ENCODE peak calls at places on chromosomes 7 and 10, in eight cellular contexts. One of them, this sample, is unnamed.

GRCh38 chr10:78541528-78542470 is 508.1 kb downstream of the RPS24 start:
- DNase-seq in CD4-positive, alpha-beta memory T cell: no peak
- DNase-seq in RWPE2: no peak
- DNase-seq in transverse colon: peak; percentile 34
- DNase-seq in thyroid gland: no peak
- DNase-seq in left ventricle myocardium inferior: no peak
- DNase-seq in naive thymus-derived CD4-positive, alpha-beta T cell: peak; percentile 40
- DNase-seq in IMR-90: peak; percentile 68
- DNase-seq in this sample: no peak

GRCh38 chr7:80440908-80441307 is 71.0 kb downstream of the GNAT3 start:
- DNase-seq in thyroid gland: no peak
- DNase-seq in naive thymus-derived CD4-positive, alpha-beta T cell: no peak
- DNase-seq in CD4-positive, alpha-beta memory T cell: no peak
- DNase-seq in IMR-90: peak; percentile 62
- DNase-seq in RWPE2: no peak
- DNase-seq in transverse colon: no peak
- DNase-seq in left ventricle myocardium inferior: no peak
- DNase-seq in this sample: no peak

GRCh38 chr7:51080622-51081269 is 235.9 kb downstream of the COBL start:
- DNase-seq in RWPE2: no peak
- DNase-seq in IMR-90: no peak
- DNase-seq in left ventricle myocardium inferior: no peak
- DNase-seq in thyroid gland: no peak
- DNase-seq in CD4-positive, alpha-beta memory T cell: no peak
- DNase-seq in naive thymus-derived CD4-positive, alpha-beta T cell: no peak
- DNase-seq in transverse colon: no peak
- DNase-seq in this sample: no peak

GRCh38 chr7:140126435-140127034 is 50.2 kb downstream of the KDM7A start:
- DNase-seq in CD4-positive, alpha-beta memory T cell: no peak
- DNase-seq in transverse colon: no peak
- DNase-seq in RWPE2: no peak
- DNase-seq in IMR-90: no peak
- DNase-seq in thyroid gland: no peak
- DNase-seq in naive thymus-derived CD4-positive, alpha-beta T cell: no peak
- DNase-seq in left ventricle myocardium inferior: no peak
- DNase-seq in this sample: no peak

GRCh38 chr10:6669269-6669859 is 89.3 kb upstream of the PRKCQ start:
- DNase-seq in thyroid gland: no peak
- DNase-seq in left ventricle myocardium inferior: no peak
- DNase-seq in transverse colon: no peak
- DNase-seq in IMR-90: peak; percentile 73
- DNase-seq in CD4-positive, alpha-beta memory T cell: no peak
- DNase-seq in RWPE2: no peak
- DNase-seq in naive thymus-derived CD4-positive, alpha-beta T cell: peak; percentile 27
- DNase-seq in this sample: peak; percentile 22

GRCh38 chr10:129411772-129412171 is 55.3 kb upstream of the MGMT start:
- DNase-seq in transverse colon: no peak
- DNase-seq in naive thymus-derived CD4-positive, alpha-beta T cell: no peak
- DNase-seq in thyroid gland: no peak
- DNase-seq in RWPE2: no peak
- DNase-seq in left ventricle myocardium inferior: no peak
- DNase-seq in CD4-positive, alpha-beta memory T cell: no peak
- DNase-seq in IMR-90: no peak
- DNase-seq in this sample: no peak

GRCh38 chr7:44768663-44769361 is 20.2 kb downstream of the ZMIZ2 start:
- DNase-seq in RWPE2: no peak
- DNase-seq in thyroid gland: no peak
- DNase-seq in CD4-positive, alpha-beta memory T cell: no peak
- DNase-seq in transverse colon: no peak
- DNase-seq in IMR-90: no peak
- DNase-seq in left ventricle myocardium inferior: no peak
- DNase-seq in naive thymus-derived CD4-positive, alpha-beta T cell: no peak
- DNase-seq in this sample: no peak

GRCh38 chr7:99366646-99367045 is 7.9 kb upstream of the ARPC1B start:
- DNase-seq in IMR-90: no peak
- DNase-seq in RWPE2: no peak
- DNase-seq in left ventricle myocardium inferior: no peak
- DNase-seq in naive thymus-derived CD4-positive, alpha-beta T cell: no peak
- DNase-seq in transverse colon: no peak
- DNase-seq in thyroid gland: no peak
- DNase-seq in CD4-positive, alpha-beta memory T cell: no peak
- DNase-seq in this sample: no peak

GRCh38 chr7:54544356-54545240 is 2.4 kb downstream of the VSTM2A start:
- DNase-seq in transverse colon: no peak
- DNase-seq in IMR-90: no peak
- DNase-seq in thyroid gland: no peak
- DNase-seq in RWPE2: no peak
- DNase-seq in CD4-positive, alpha-beta memory T cell: no peak
- DNase-seq in left ventricle myocardium inferior: no peak
- DNase-seq in naive thymus-derived CD4-positive, alpha-beta T cell: no peak
- DNase-seq in this sample: no peak

GRCh38 chr10:58023341-58024073 is 244.2 kb downstream of the IPMK start:
- DNase-seq in transverse colon: no peak
- DNase-seq in RWPE2: no peak
- DNase-seq in naive thymus-derived CD4-positive, alpha-beta T cell: no peak
- DNase-seq in CD4-positive, alpha-beta memory T cell: no peak
- DNase-seq in IMR-90: peak; percentile 90
- DNase-seq in left ventricle myocardium inferior: no peak
- DNase-seq in thyroid gland: no peak
- DNase-seq in this sample: no peak

GRCh38 chr7:101968720-101969466 is 151.5 kb downstream of the CUX1 start:
- DNase-seq in naive thymus-derived CD4-positive, alpha-beta T cell: no peak
- DNase-seq in CD4-positive, alpha-beta memory T cell: no peak
- DNase-seq in RWPE2: no peak
- DNase-seq in transverse colon: no peak
- DNase-seq in left ventricle myocardium inferior: no peak
- DNase-seq in IMR-90: no peak
- DNase-seq in thyroid gland: no peak
- DNase-seq in this sample: no peak

GRCh38 chr7:154879629-154880028 is 123.3 kb downstream of the PAXIP1 start:
- DNase-seq in IMR-90: no peak
- DNase-seq in thyroid gland: peak; percentile 73
- DNase-seq in naive thymus-derived CD4-positive, alpha-beta T cell: no peak
- DNase-seq in CD4-positive, alpha-beta memory T cell: no peak
- DNase-seq in RWPE2: no peak
- DNase-seq in left ventricle myocardium inferior: no peak
- DNase-seq in transverse colon: peak; percentile 17
- DNase-seq in this sample: no peak

GRCh38 chr7:117807688-117808087 is 65.6 kb downstream of the CTTNBP2 start:
- DNase-seq in left ventricle myocardium inferior: no peak
- DNase-seq in IMR-90: no peak
- DNase-seq in RWPE2: no peak
- DNase-seq in thyroid gland: peak; percentile 50
- DNase-seq in CD4-positive, alpha-beta memory T cell: no peak
- DNase-seq in naive thymus-derived CD4-positive, alpha-beta T cell: no peak
- DNase-seq in transverse colon: no peak
- DNase-seq in this sample: no peak

GRCh38 chr10:118445535-118445934 is 103.4 kb upstream of the FAM204A start:
- DNase-seq in RWPE2: no peak
- DNase-seq in CD4-positive, alpha-beta memory T cell: no peak
- DNase-seq in left ventricle myocardium inferior: no peak
- DNase-seq in transverse colon: no peak
- DNase-seq in thyroid gland: no peak
- DNase-seq in IMR-90: no peak
- DNase-seq in naive thymus-derived CD4-positive, alpha-beta T cell: no peak
- DNase-seq in this sample: no peak

GRCh38 chr7:39987641-39988347 is 37.7 kb downstream of the CDK13 start:
- DNase-seq in IMR-90: no peak
- DNase-seq in naive thymus-derived CD4-positive, alpha-beta T cell: peak; percentile 83
- DNase-seq in CD4-positive, alpha-beta memory T cell: peak; percentile 42
- DNase-seq in left ventricle myocardium inferior: no peak
- DNase-seq in thyroid gland: peak; percentile 79
- DNase-seq in transverse colon: no peak
- DNase-seq in RWPE2: no peak
- DNase-seq in this sample: peak; percentile 55

GRCh38 chr10:36115364-36115763 is 473.3 kb upstream of the FZD8 start:
- DNase-seq in left ventricle myocardium inferior: no peak
- DNase-seq in CD4-positive, alpha-beta memory T cell: no peak
- DNase-seq in IMR-90: no peak
- DNase-seq in transverse colon: no peak
- DNase-seq in naive thymus-derived CD4-positive, alpha-beta T cell: no peak
- DNase-seq in RWPE2: no peak
- DNase-seq in thyroid gland: no peak
- DNase-seq in this sample: no peak

GRCh38 chr7:72069263-72069662 is 342.9 kb downstream of the CALN1 start:
- DNase-seq in thyroid gland: no peak
- DNase-seq in RWPE2: no peak
- DNase-seq in left ventricle myocardium inferior: no peak
- DNase-seq in naive thymus-derived CD4-positive, alpha-beta T cell: no peak
- DNase-seq in CD4-positive, alpha-beta memory T cell: no peak
- DNase-seq in IMR-90: no peak
- DNase-seq in transverse colon: no peak
- DNase-seq in this sample: no peak

GRCh38 chr7:139626817-139627216 is 103.3 kb downstream of the CLEC2L start:
- DNase-seq in CD4-positive, alpha-beta memory T cell: peak; percentile 17
- DNase-seq in transverse colon: no peak
- DNase-seq in IMR-90: no peak
- DNase-seq in RWPE2: no peak
- DNase-seq in naive thymus-derived CD4-positive, alpha-beta T cell: peak; percentile 71
- DNase-seq in thyroid gland: no peak
- DNase-seq in left ventricle myocardium inferior: no peak
- DNase-seq in this sample: no peak

GRCh38 chr7:2659556-2660358 is 28.0 kb downstream of the TTYH3 start:
- DNase-seq in RWPE2: no peak
- DNase-seq in transverse colon: no peak
- DNase-seq in thyroid gland: no peak
- DNase-seq in IMR-90: no peak
- DNase-seq in left ventricle myocardium inferior: no peak
- DNase-seq in naive thymus-derived CD4-positive, alpha-beta T cell: no peak
- DNase-seq in CD4-positive, alpha-beta memory T cell: no peak
- DNase-seq in this sample: no peak

GRCh38 chr10:62843591-62843990 is 27.4 kb upstream of the EGR2 start:
- DNase-seq in CD4-positive, alpha-beta memory T cell: no peak
- DNase-seq in IMR-90: no peak
- DNase-seq in left ventricle myocardium inferior: no peak
- DNase-seq in thyroid gland: no peak
- DNase-seq in naive thymus-derived CD4-positive, alpha-beta T cell: no peak
- DNase-seq in RWPE2: no peak
- DNase-seq in transverse colon: no peak
- DNase-seq in this sample: no peak

GRCh38 chr7:159196584-159196983 is 51.9 kb upstream of the VIPR2 start:
- DNase-seq in transverse colon: no peak
- DNase-seq in thyroid gland: no peak
- DNase-seq in left ventricle myocardium inferior: no peak
- DNase-seq in RWPE2: no peak
- DNase-seq in naive thymus-derived CD4-positive, alpha-beta T cell: no peak
- DNase-seq in IMR-90: no peak
- DNase-seq in CD4-positive, alpha-beta memory T cell: no peak
- DNase-seq in this sample: no peak

DNA sequence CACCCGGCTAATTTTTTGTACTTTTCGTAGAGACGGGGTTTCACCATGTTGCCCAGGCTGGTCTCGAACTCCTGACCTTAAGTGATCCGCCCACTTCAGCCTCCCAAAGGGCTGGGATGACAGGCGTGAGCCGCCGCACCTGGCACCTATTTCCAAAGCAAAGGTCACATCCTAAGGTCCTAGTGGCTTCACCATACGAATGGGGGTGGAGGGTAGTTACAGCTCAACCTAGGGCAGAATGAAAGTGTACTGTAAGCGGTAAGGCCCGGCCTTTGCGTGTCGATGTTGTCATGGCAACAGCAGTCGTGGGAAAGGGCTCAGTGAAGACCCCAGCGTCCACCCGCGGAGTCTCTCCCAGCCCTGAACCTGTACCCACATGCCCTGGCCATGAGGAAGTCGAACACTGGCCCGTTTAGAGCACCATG is 1.6 kb upstream of the COX19 start:
- DNase-seq in CD4-positive, alpha-beta memory T cell: no peak
- DNase-seq in naive thymus-derived CD4-positive, alpha-beta T cell: no peak
- DNase-seq in RWPE2: no peak
- DNase-seq in transverse colon: peak; percentile 42
- DNase-seq in IMR-90: no peak
- DNase-seq in left ventricle myocardium inferior: no peak
- DNase-seq in thyroid gland: no peak
- DNase-seq in this sample: no peak
- H3K4me1 ChIP-seq in CD4-positive, alpha-beta memory T cell: peaks cover 31% of the 10 kb centered on the region
- H3K4me1 ChIP-seq in naive thymus-derived CD4-positive, alpha-beta T cell: peaks cover 20% of the 10 kb centered on the region
- H3K4me1 ChIP-seq in RWPE2: peaks cover 3% of the 10 kb centered on the region
- H3K4me1 ChIP-seq in transverse colon: peaks cover 20% of the 10 kb centered on the region
- H3K4me1 ChIP-seq in IMR-90: peaks cover 4% of the 10 kb centered on the region
- H3K4me1 ChIP-seq in left ventricle myocardium inferior: peaks cover 41% of the 10 kb centered on the region
- H3K4me1 ChIP-seq in thyroid gland: peaks cover 22% of the 10 kb centered on the region
- H3K4me1 ChIP-seq in this sample: peaks cover 31% of the 10 kb centered on the region

GRCh38 chr10:29482591-29483421 is 152.0 kb downstream of the SVIL start:
- DNase-seq in thyroid gland: peak; percentile 55
- DNase-seq in left ventricle myocardium inferior: no peak
- DNase-seq in IMR-90: peak; percentile 76
- DNase-seq in naive thymus-derived CD4-positive, alpha-beta T cell: no peak
- DNase-seq in transverse colon: no peak
- DNase-seq in CD4-positive, alpha-beta memory T cell: no peak
- DNase-seq in RWPE2: no peak
- DNase-seq in this sample: no peak

GRCh38 chr10:29481906-29482440 is 152.8 kb downstream of the SVIL start:
- DNase-seq in CD4-positive, alpha-beta memory T cell: no peak
- DNase-seq in RWPE2: no peak
- DNase-seq in thyroid gland: no peak
- DNase-seq in IMR-90: no peak
- DNase-seq in transverse colon: no peak
- DNase-seq in left ventricle myocardium inferior: no peak
- DNase-seq in naive thymus-derived CD4-positive, alpha-beta T cell: no peak
- DNase-seq in this sample: no peak

GRCh38 chr10:29473411-29474100 is 161.2 kb downstream of the SVIL start:
- DNase-seq in IMR-90: peak; percentile 14
- DNase-seq in RWPE2: no peak
- DNase-seq in thyroid gland: peak; percentile 17
- DNase-seq in CD4-positive, alpha-beta memory T cell: no peak
- DNase-seq in left ventricle myocardium inferior: no peak
- DNase-seq in transverse colon: no peak
- DNase-seq in naive thymus-derived CD4-positive, alpha-beta T cell: no peak
- DNase-seq in this sample: no peak

GRCh38 chr10:29480281-29480954 is 154.4 kb downstream of the SVIL start:
- DNase-seq in CD4-positive, alpha-beta memory T cell: no peak
- DNase-seq in transverse colon: no peak
- DNase-seq in RWPE2: no peak
- DNase-seq in thyroid gland: peak; percentile 77
- DNase-seq in naive thymus-derived CD4-positive, alpha-beta T cell: no peak
- DNase-seq in left ventricle myocardium inferior: no peak
- DNase-seq in IMR-90: no peak
- DNase-seq in this sample: no peak

GRCh38 chr10:29479081-29479917 is 155.5 kb downstream of the SVIL start:
- DNase-seq in thyroid gland: no peak
- DNase-seq in left ventricle myocardium inferior: no peak
- DNase-seq in RWPE2: no peak
- DNase-seq in CD4-positive, alpha-beta memory T cell: no peak
- DNase-seq in IMR-90: peak; percentile 10
- DNase-seq in transverse colon: no peak
- DNase-seq in naive thymus-derived CD4-positive, alpha-beta T cell: no peak
- DNase-seq in this sample: no peak
- H3K4me3 ChIP-seq in thyroid gland: no peak overlapping the region
- H3K4me3 ChIP-seq in left ventricle myocardium inferior: no peak overlapping the region
- H3K4me3 ChIP-seq in RWPE2: no peak overlapping the region
- H3K4me3 ChIP-seq in CD4-positive, alpha-beta memory T cell: no peak overlapping the region
- H3K4me3 ChIP-seq in IMR-90: no peak overlapping the region
- H3K4me3 ChIP-seq in transverse colon: no peak overlapping the region
- H3K4me3 ChIP-seq in naive thymus-derived CD4-positive, alpha-beta T cell: no peak overlapping the region
- H3K4me3 ChIP-seq in this sample: no peak overlapping the region

GRCh38 chr10:101222247-101222531 is 7.1 kb downstream of the LBX1 start:
- DNase-seq in CD4-positive, alpha-beta memory T cell: no peak
- DNase-seq in left ventricle myocardium inferior: no peak
- DNase-seq in thyroid gland: no peak
- DNase-seq in naive thymus-derived CD4-positive, alpha-beta T cell: no peak
- DNase-seq in IMR-90: no peak
- DNase-seq in transverse colon: no peak
- DNase-seq in RWPE2: no peak
- DNase-seq in this sample: no peak
- H3K27me3 ChIP-seq in CD4-positive, alpha-beta memory T cell: peaks cover 83% of the 10 kb centered on the region
- H3K27me3 ChIP-seq in left ventricle myocardium inferior: peaks cover 100% of the 10 kb centered on the region
- H3K27me3 ChIP-seq in thyroid gland: peaks cover 84% of the 10 kb centered on the region
- H3K27me3 ChIP-seq in naive thymus-derived CD4-positive, alpha-beta T cell: peaks cover 54% of the 10 kb centered on the region
- H3K27me3 ChIP-seq in IMR-90: peaks cover 97% of the 10 kb centered on the region
- H3K27me3 ChIP-seq in transverse colon: peaks cover 100% of the 10 kb centered on the region
- H3K27me3 ChIP-seq in RWPE2: peaks cover 100% of the 10 kb centered on the region
- H3K27me3 ChIP-seq in this sample: peaks cover 43% of the 10 kb centered on the region

GRCh38 chr10:123619067-123619855 is 46.9 kb upstream of the GPR26 start:
- DNase-seq in left ventricle myocardium inferior: no peak
- DNase-seq in thyroid gland: no peak
- DNase-seq in CD4-positive, alpha-beta memory T cell: no peak
- DNase-seq in IMR-90: no peak
- DNase-seq in naive thymus-derived CD4-positive, alpha-beta T cell: no peak
- DNase-seq in RWPE2: no peak
- DNase-seq in transverse colon: no peak
- DNase-seq in this sample: no peak
- H3K4me1 ChIP-seq in left ventricle myocardium inferior: no peaks in the 10 kb centered on the region
- H3K4me1 ChIP-seq in thyroid gland: no peaks in the 10 kb centered on the region
- H3K4me1 ChIP-seq in CD4-positive, alpha-beta memory T cell: no peaks in the 10 kb centered on the region
- H3K4me1 ChIP-seq in IMR-90: no peaks in the 10 kb centered on the region
- H3K4me1 ChIP-seq in naive thymus-derived CD4-positive, alpha-beta T cell: no peaks in the 10 kb centered on the region
- H3K4me1 ChIP-seq in RWPE2: no peaks in the 10 kb centered on the region
- H3K4me1 ChIP-seq in transverse colon: no peaks in the 10 kb centered on the region
- H3K4me1 ChIP-seq in this sample: no peaks in the 10 kb centered on the region